ENCODE peak calls at places on chromosomes 13 and 19, in four cellular contexts. Q is substantia nigra; Y is breast epithelium; T is naive thymus-derived CD4-positive, alpha-beta T cell. B is an unnamed sample.

GRCh38 chr19:56221851-56222250 is 19.8 kb downstream of the ZSCAN5C start:
- DNase-seq in Q (no peak), Y (no peak), T (no peak), B (no peak)

GRCh38 chr19:10184636-10185035 is 10.1 kb downstream of the DNMT1 start:
- DNase-seq in Q (no peak), Y (peak), T (no peak), B (peak)

GRCh38 chr13:98657506-98658085 is 80.7 kb upstream of the STK24 start:
- DNase-seq in Q (no peak), Y (no peak), T (no peak), B (no peak)

GRCh38 chr13:112619730-112620639 is 32.0 kb upstream of the TUBGCP3 start:
- DNase-seq in Q (peak), Y (no peak), T (no peak), B (peak)

GRCh38 chr13:35333157-35333556 is 143.3 kb downstream of the MAB21L1 start:
- DNase-seq in Q (no peak), Y (no peak), T (no peak), B (no peak)

GRCh38 chr13:79637086-79637763 is 156.3 kb downstream of the NDFIP2 start:
- DNase-seq in Q (no peak), Y (no peak), T (no peak), B (no peak)

GRCh38 chr13:90217275-90217674 is 1130.2 kb upstream of the MIR17HG start:
- DNase-seq in Q (no peak), Y (no peak), T (no peak), B (no peak)

GRCh38 chr13:23175920-23176319 is 4.9 kb upstream of the SGCG start:
- DNase-seq in Q (no peak), Y (no peak), T (no peak), B (peak)

GRCh38 chr19:33277434-33277833 is 24.9 kb downstream of the CEBPA start:
- DNase-seq in Q (no peak), Y (no peak), T (no peak), B (no peak)

GRCh38 chr13:66546534-66547379 is 683.4 kb downstream of the PCDH9 start:
- DNase-seq in Q (no peak), Y (no peak), T (no peak), B (no peak)

GRCh38 chr19:28553764-28554163 is 659.2 kb downstream of the UQCRFS1 start:
- DNase-seq in Q (no peak), Y (no peak), T (no peak), B (no peak)

GRCh38 chr13:73708393-73708985 is 425.7 kb downstream of the KLF12 start:
- DNase-seq in Q (peak), Y (peak), T (peak), B (peak)

GRCh38 chr13:102195566-102196462 is 206.0 kb downstream of the FGF14 start:
- DNase-seq in Q (no peak), Y (no peak), T (no peak), B (no peak)

GRCh38 chr19:39823693-39824092 is 10.3 kb downstream of the DYRK1B start:
- DNase-seq in Q (no peak), Y (no peak), T (no peak), B (no peak)

GRCh38 chr19:48560095-48560530 is 8.1 kb downstream of the SULT2B1 start:
- DNase-seq in Q (no peak), Y (no peak), T (no peak), B (no peak)

GRCh38 chr13:92390217-92390616 is 836.4 kb upstream of the GPC6 start:
- DNase-seq in Q (no peak), Y (no peak), T (no peak), B (no peak)

GRCh38 chr13:75766636-75767035 is 130.5 kb downstream of the LMO7 start:
- DNase-seq in Q (no peak), Y (no peak), T (peak), B (no peak)

GRCh38 chr13:45872574-45872973 is 21.0 kb upstream of the SIAH3 start:
- DNase-seq in Q (no peak), Y (no peak), T (no peak), B (no peak)

GRCh38 chr19:33644284-33644836 is 22.6 kb downstream of the CHST8 start:
- DNase-seq in Q (no peak), Y (no peak), T (no peak), B (no peak)

GRCh38 chr19:18118420-18119242 is 21.1 kb downstream of the MAST3 start:
- DNase-seq in Q (no peak), Y (no peak), T (no peak), B (no peak)

GRCh38 chr13:40220299-40220935 is 446.0 kb downstream of the FOXO1 start:
- DNase-seq in Q (no peak), Y (no peak), T (no peak), B (no peak)

GRCh38 chr19:47144630-47145029 is 14.0 kb downstream of the SAE1 start:
- DNase-seq in Q (no peak), Y (no peak), T (no peak), B (no peak)

GRCh38 chr13:32837973-32838940 is 178.0 kb upstream of the KL start:
- DNase-seq in Q (no peak), Y (no peak), T (no peak), B (no peak)

GRCh38 chr19:2253106-2254051 is 2.8 kb downstream of the JSRP1 start:
- DNase-seq in Q (no peak), Y (no peak), T (peak), B (no peak)

GRCh38 chr19:43265664-43266025 is 3.7 kb downstream of the PSG9 start:
- DNase-seq in Q (no peak), Y (peak), T (no peak), B (no peak)

GRCh38 chr19:35883920-35884319 is 15.5 kb downstream of the APLP1 start:
- DNase-seq in Q (no peak), Y (no peak), T (no peak), B (no peak)

GRCh38 chr13:23506821-23507210 is 63.4 kb upstream of the TNFRSF19 start:
- DNase-seq in Q (no peak), Y (no peak), T (no peak), B (no peak)

GRCh38 chr19:44824758-44825157 is 15.9 kb downstream of the BCAM start:
- DNase-seq in Q (no peak), Y (no peak), T (no peak), B (no peak)

GRCh38 chr19:17610384-17610783 is 54.9 kb downstream of the COLGALT1 start:
- DNase-seq in Q (no peak), Y (no peak), T (peak), B (peak)

DNA sequence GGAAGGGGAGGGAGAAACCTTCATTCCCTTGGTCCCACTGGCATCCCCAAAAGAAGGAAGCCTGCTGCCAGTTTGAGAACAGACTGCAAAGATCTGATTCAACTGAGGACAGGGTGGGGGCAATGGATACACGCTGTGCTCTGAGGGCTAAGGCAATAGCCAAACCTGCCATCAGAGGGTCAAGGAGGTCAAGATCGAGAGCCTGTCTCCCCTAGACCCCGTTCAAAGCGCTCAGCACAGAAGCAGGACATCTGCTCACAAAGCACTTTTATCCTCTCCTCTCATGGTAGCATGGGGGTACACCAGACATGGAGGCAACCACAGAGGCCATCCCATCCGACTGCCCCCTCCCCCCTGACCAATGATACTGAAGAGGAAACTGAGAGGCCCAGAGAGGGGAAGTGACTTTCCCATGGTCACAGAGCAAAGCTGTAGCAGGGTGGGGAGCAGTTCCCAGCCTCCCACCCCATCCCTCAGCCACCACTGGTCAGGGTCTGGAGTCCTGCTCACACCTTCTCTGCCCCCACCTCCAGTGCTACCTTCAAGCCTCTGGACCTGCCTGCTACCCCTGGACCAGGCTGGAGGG is 11.1 kb downstream of the POU2F2 start:
- DNase-seq in Q (no peak), Y (no peak), T (no peak), B (no peak)
- H3K27ac ChIP-seq in Q (peak), Y (no peak), T (peak), B (peak)

DNA sequence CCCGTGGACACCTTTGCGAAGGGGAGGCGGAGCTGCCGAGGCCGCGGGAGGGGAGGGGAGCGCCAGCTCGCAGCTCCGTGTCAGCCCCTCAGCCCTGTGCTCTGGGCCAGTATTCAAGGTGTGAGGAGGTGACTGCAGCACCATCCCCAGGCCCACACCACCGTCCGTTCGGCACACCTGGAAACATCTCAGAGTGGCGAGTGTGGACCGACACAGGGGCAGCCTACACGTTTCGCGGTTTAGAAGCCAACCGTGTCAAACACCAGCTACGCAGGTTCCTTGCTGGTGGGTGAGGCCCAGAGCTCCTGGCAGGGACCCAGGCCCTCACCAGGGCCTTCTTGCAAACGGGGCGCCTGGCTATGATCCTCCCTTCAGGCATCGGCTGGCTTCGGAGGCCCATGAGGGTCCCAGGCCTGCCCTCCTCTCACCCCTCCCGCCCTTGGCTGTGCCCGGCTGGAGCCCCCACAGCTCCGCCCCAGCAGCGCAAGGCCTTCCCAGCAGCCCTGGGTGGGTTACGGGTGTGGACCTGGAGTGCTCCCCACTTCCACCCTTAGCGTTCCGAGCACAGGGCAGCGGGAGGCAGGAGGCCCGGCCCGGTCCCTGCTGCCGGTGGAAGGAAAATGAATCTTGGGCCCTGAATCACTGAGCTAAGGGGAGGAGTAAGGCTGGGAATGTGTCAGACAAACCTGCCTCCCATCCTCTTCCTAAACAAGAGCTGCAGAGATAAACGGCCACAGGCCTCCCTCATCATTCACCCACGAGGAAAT is 1.2 kb downstream of the C13orf46 start:
- DNase-seq in Q (no peak), Y (no peak), T (no peak), B (no peak)
- H3K27ac ChIP-seq in Q (no peak), Y (peak), T (no peak), B (peak)

DNA sequence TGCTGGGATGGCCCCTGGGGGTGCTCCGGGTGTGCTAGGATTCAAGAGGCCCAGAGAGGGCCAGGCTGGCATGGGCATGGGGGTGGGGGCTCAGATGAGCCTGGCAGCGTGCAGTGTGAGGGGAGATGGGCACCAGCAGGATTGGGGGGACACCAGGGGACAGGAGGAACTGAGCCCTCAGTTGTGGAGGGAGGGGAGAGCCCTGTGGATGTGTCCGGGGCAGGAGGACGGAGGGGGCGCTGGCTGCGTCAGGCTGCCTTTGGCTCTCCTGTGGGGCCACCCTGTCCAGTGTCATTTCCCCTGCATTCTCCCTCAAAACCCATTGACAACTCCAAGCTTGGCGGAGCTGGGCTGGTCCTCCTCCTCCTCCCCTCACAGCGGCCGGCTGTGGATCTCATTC is 31.3 kb upstream of the ANKRD10 start:
- DNase-seq in Q (no peak), Y (no peak), T (no peak), B (no peak)
- H3K27ac ChIP-seq in Q (no peak), Y (no peak), T (no peak), B (no peak)

DNA sequence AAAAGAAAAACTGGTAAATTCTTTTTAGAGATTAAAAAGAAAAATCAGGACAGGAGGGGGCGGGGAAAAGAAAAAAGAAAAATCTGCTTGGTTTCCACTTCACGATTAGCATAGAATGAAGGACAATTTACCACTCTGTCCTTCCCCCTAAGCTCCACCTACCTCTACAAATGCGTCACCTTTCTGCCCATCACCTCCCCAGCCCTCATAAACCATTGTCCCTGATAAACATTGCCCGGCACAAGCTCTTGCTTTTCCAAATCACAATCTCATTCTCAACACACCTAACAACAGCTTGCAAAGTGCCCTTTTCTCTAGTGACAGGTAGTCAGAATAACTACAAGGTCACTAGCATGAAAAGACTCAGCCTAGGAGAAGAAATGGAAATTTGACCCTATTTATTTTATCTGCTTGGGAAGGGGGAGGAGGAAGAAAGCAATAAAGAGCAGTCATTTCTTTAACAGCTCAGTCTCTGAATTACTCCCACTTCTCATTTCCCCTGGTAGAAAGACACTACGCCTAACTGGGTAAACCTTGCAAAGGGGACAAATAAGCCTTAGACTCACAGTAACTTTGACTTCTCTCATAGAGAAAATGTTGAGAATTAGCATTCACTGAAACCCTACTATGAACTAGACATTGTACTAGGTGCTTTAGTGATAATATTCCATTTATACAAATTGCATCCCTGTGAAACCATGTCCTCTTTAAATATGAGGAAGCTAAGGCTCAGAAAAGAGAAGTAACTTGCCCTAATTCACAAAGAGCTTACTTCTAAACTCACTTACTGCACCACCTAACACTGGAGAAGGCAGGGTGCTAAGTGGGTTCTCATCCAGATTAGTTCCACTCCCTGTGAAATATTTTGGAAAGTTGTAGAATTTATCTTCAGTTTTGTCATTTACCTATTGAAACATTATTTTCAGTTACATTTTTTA is 116.3 kb upstream of the FNDC3A start:
- DNase-seq in Q (no peak), Y (no peak), T (no peak), B (no peak)
- H3K27ac ChIP-seq in Q (no peak), Y (no peak), T (no peak), B (no peak)

DNA sequence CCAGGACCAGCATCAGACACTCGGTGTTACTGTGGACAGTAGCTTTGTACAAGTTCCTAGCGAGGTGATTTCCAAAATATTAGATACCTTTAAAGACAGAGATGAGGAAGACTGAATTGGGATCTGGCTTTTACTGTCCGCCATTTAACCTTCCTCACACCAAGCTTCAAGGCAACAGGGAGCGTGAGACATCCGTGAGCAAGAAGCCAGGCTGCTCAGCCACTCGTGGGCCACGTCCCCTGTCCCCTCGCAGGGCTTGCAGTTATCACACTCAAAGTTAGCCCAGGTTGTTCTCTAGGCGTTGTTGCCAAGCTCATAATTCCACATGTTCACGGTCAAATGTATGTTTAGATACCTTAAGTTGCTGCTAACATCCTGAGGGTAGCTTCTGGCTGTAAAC is 102.9 kb downstream of the COL4A2 start:
- DNase-seq in Q (no peak), Y (no peak), T (no peak), B (no peak)
- H3K27ac ChIP-seq in Q (no peak), Y (peak), T (no peak), B (peak)

GRCh38 chr19:45999653-46000121 is 4.4 kb downstream of the CCDC61 start:
- DNase-seq in Q (peak), Y (no peak), T (no peak), B (no peak)
- H3K27ac ChIP-seq in Q (peak), Y (no peak), T (no peak), B (no peak)

DNA sequence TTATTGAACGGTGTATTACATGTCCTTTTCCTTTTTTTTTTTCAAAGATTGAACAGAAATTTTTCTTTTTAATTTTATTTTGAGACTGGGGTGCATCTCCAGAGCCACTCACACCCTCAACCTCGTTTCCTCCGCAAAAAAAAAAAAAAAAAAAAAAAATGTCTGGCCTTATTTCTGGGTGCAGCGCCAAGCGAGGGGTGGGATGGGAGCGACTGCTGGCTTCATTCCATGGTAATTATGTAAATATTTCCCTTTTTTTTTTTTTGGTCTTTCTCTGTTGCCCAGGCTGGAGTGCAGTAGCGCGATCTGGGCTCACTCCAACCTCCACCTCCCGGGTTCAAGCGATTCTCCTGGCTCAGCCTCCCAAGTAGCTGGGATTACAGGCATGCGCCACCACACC is 36.9 kb downstream of the ZSWIM4 start:
- DNase-seq in Q (no peak), Y (no peak), T (no peak), B (no peak)
- H3K27ac ChIP-seq in Q (no peak), Y (peak), T (no peak), B (peak)

GRCh38 chr19:5926641-5927438 is 12.8 kb downstream of the CAPS start:
- DNase-seq in Q (peak), Y (peak), T (no peak), B (no peak)

GRCh38 chr19:5925830-5926459 is 11.9 kb downstream of the CAPS start:
- DNase-seq in Q (no peak), Y (no peak), T (no peak), B (no peak)

GRCh38 chr19:5929179-5929578 is 15.1 kb downstream of the CAPS start:
- DNase-seq in Q (no peak), Y (no peak), T (no peak), B (no peak)

GRCh38 chr19:5929646-5930045 is 15.6 kb downstream of the CAPS start:
- DNase-seq in Q (no peak), Y (no peak), T (no peak), B (no peak)

DNA sequence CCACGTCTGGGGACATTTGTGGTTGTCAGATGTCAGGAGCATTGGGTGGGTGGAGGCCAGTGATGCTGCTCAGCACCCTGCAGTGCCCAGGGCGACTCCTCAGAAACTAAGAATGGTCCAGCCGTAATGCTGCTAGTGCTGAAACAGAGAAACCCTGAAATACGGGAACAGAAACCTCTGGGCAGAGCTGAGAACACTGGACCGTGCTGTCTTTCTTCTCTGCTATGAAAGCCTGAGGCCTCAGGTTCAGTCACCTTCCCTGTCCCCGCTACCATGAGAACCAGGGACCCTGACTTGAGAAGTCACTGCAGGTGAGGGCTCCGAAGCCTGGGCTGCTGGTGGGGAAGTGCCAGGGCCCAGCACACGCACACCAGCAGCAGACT is 13.4 kb downstream of the CAPS start:
- DNase-seq in Q (no peak), Y (no peak), T (no peak), B (no peak)
- H3K27ac ChIP-seq in Q (no peak), Y (peak), T (no peak), B (peak)

B was measured in RWPE1.